ENCODE peak calls at places on chromosomes 4 and X, in five cellular contexts. One of them, this sample, is unnamed.

GRCh38 chr4:44145868-44146267 is 302.7 kb downstream of the KCTD8 start:
- DNase-seq in PC-3: peak
- DNase-seq in fibroblast of mammary gland: peak
- DNase-seq in brain microvascular endothelial cell: peak
- DNase-seq in fibroblast of lung: peak
- DNase-seq in this sample: peak

GRCh38 chr4:87071401-87071800 is 136.6 kb downstream of the AFF1 start:
- DNase-seq in PC-3: no peak
- DNase-seq in fibroblast of mammary gland: no peak
- DNase-seq in brain microvascular endothelial cell: no peak
- DNase-seq in fibroblast of lung: no peak
- DNase-seq in this sample: no peak

GRCh38 chr4:115675721-115676120 is 562.3 kb upstream of the NDST4 start:
- DNase-seq in PC-3: no peak
- DNase-seq in fibroblast of mammary gland: peak
- DNase-seq in brain microvascular endothelial cell: no peak
- DNase-seq in fibroblast of lung: peak
- DNase-seq in this sample: no peak

GRCh38 chr4:9608300-9608699 is 164.1 kb downstream of the DEFB131A start:
- DNase-seq in PC-3: no peak
- DNase-seq in fibroblast of mammary gland: no peak
- DNase-seq in brain microvascular endothelial cell: no peak
- DNase-seq in fibroblast of lung: no peak
- DNase-seq in this sample: no peak

GRCh38 chrX:11386001-11386523 is 92.8 kb downstream of the AMELX start:
- DNase-seq in PC-3: peak
- DNase-seq in fibroblast of mammary gland: peak
- DNase-seq in brain microvascular endothelial cell: peak
- DNase-seq in fibroblast of lung: peak
- DNase-seq in this sample: peak

GRCh38 chr4:105994061-105994460 is 98.8 kb downstream of the NPNT start:
- DNase-seq in PC-3: no peak
- DNase-seq in fibroblast of mammary gland: no peak
- DNase-seq in brain microvascular endothelial cell: no peak
- DNase-seq in fibroblast of lung: no peak
- DNase-seq in this sample: no peak

GRCh38 chr4:72604324-72604723 is 35.3 kb upstream of the ADAMTS3 start:
- DNase-seq in PC-3: peak
- DNase-seq in fibroblast of mammary gland: peak
- DNase-seq in brain microvascular endothelial cell: peak
- DNase-seq in fibroblast of lung: peak
- DNase-seq in this sample: peak

GRCh38 chr4:13851541-13851940 is 224.0 kb upstream of the BOD1L1 start:
- DNase-seq in PC-3: no peak
- DNase-seq in fibroblast of mammary gland: no peak
- DNase-seq in brain microvascular endothelial cell: no peak
- DNase-seq in fibroblast of lung: no peak
- DNase-seq in this sample: no peak

GRCh38 chrX:15747626-15748173 is 9.6 kb downstream of the CA5B start:
- DNase-seq in PC-3: no peak
- DNase-seq in fibroblast of mammary gland: no peak
- DNase-seq in brain microvascular endothelial cell: no peak
- DNase-seq in fibroblast of lung: no peak
- DNase-seq in this sample: no peak

GRCh38 chrX:17474892-17475291 is 99.9 kb downstream of the NHS start:
- DNase-seq in PC-3: peak
- DNase-seq in fibroblast of mammary gland: peak
- DNase-seq in brain microvascular endothelial cell: peak
- DNase-seq in fibroblast of lung: peak
- DNase-seq in this sample: peak

GRCh38 chr4:140156529-140157171 is 2.7 kb upstream of the MAML3 start:
- DNase-seq in PC-3: no peak
- DNase-seq in fibroblast of mammary gland: no peak
- DNase-seq in brain microvascular endothelial cell: no peak
- DNase-seq in fibroblast of lung: no peak
- DNase-seq in this sample: no peak

GRCh38 chr4:148215202-148215601 is 227.0 kb downstream of the NR3C2 start:
- DNase-seq in PC-3: no peak
- DNase-seq in fibroblast of mammary gland: no peak
- DNase-seq in brain microvascular endothelial cell: no peak
- DNase-seq in fibroblast of lung: no peak
- DNase-seq in this sample: no peak

GRCh38 chrX:545488-545887 is 85.1 kb upstream of the SHOX start:
- DNase-seq in PC-3: no peak
- DNase-seq in fibroblast of mammary gland: peak
- DNase-seq in brain microvascular endothelial cell: no peak
- DNase-seq in fibroblast of lung: no peak
- DNase-seq in this sample: no peak

GRCh38 chrX:151790421-151791160 is 56.0 kb downstream of the CNGA2 start:
- DNase-seq in PC-3: no peak
- DNase-seq in fibroblast of mammary gland: no peak
- DNase-seq in brain microvascular endothelial cell: no peak
- DNase-seq in fibroblast of lung: peak
- DNase-seq in this sample: no peak

GRCh38 chr4:123631699-123632098 is 235.1 kb downstream of the SPRY1 start:
- DNase-seq in PC-3: peak
- DNase-seq in fibroblast of mammary gland: peak
- DNase-seq in brain microvascular endothelial cell: no peak
- DNase-seq in fibroblast of lung: peak
- DNase-seq in this sample: peak

GRCh38 chrX:132876509-132876837 is 82.0 kb downstream of the HS6ST2 start:
- DNase-seq in PC-3: no peak
- DNase-seq in fibroblast of mammary gland: no peak
- DNase-seq in brain microvascular endothelial cell: no peak
- DNase-seq in fibroblast of lung: peak
- DNase-seq in this sample: no peak

GRCh38 chr4:84024405-84024804 is 474.7 kb downstream of the NKX6-1 start:
- DNase-seq in PC-3: no peak
- DNase-seq in fibroblast of mammary gland: no peak
- DNase-seq in brain microvascular endothelial cell: no peak
- DNase-seq in fibroblast of lung: no peak
- DNase-seq in this sample: no peak

GRCh38 chr4:97646997-97647396 is 496.3 kb downstream of the STPG2 start:
- DNase-seq in PC-3: peak
- DNase-seq in fibroblast of mammary gland: peak
- DNase-seq in brain microvascular endothelial cell: peak
- DNase-seq in fibroblast of lung: peak
- DNase-seq in this sample: peak

GRCh38 chrX:28398352-28398751 is 188.9 kb upstream of the IL1RAPL1 start:
- DNase-seq in PC-3: peak
- DNase-seq in fibroblast of mammary gland: no peak
- DNase-seq in brain microvascular endothelial cell: no peak
- DNase-seq in fibroblast of lung: no peak
- DNase-seq in this sample: no peak

GRCh38 chr4:185127021-185127925 is 15.8 kb upstream of the SLC25A4 start:
- DNase-seq in PC-3: no peak
- DNase-seq in fibroblast of mammary gland: no peak
- DNase-seq in brain microvascular endothelial cell: no peak
- DNase-seq in fibroblast of lung: peak
- DNase-seq in this sample: no peak

GRCh38 chr4:8269535-8270417 is at the start of gene HTRA3:
- DNase-seq in PC-3: peak
- DNase-seq in fibroblast of mammary gland: no peak
- DNase-seq in brain microvascular endothelial cell: no peak
- DNase-seq in fibroblast of lung: peak
- DNase-seq in this sample: peak

GRCh38 chrX:12378706-12379105 is 240.4 kb downstream of the FRMPD4 start:
- DNase-seq in PC-3: no peak
- DNase-seq in fibroblast of mammary gland: no peak
- DNase-seq in brain microvascular endothelial cell: no peak
- DNase-seq in fibroblast of lung: peak
- DNase-seq in this sample: peak

GRCh38 chrX:30246769-30247489 is at the start of gene MAGEB1:
- DNase-seq in PC-3: no peak
- DNase-seq in fibroblast of mammary gland: no peak
- DNase-seq in brain microvascular endothelial cell: no peak
- DNase-seq in fibroblast of lung: no peak
- DNase-seq in this sample: no peak

GRCh38 chr4:164716901-164717300 is 37.0 kb upstream of the SMIM31 start:
- DNase-seq in PC-3: no peak
- DNase-seq in fibroblast of mammary gland: peak
- DNase-seq in brain microvascular endothelial cell: no peak
- DNase-seq in fibroblast of lung: no peak
- DNase-seq in this sample: no peak
- TF ChIP-seq CTCF in PC-3: peak
- TF ChIP-seq CTCF in fibroblast of mammary gland: no peak
- TF ChIP-seq CTCF in brain microvascular endothelial cell: peak
- TF ChIP-seq CTCF in fibroblast of lung: no peak
- TF ChIP-seq CTCF in this sample: no peak

GRCh38 chr4:155673453-155673979 is 6.9 kb downstream of the GUCY1A1 start:
- DNase-seq in PC-3: no peak
- DNase-seq in fibroblast of mammary gland: no peak
- DNase-seq in brain microvascular endothelial cell: no peak
- DNase-seq in fibroblast of lung: no peak
- DNase-seq in this sample: no peak

GRCh38 chr4:155678011-155678410 is 11.4 kb downstream of the GUCY1A1 start:
- DNase-seq in PC-3: no peak
- DNase-seq in fibroblast of mammary gland: no peak
- DNase-seq in brain microvascular endothelial cell: no peak
- DNase-seq in fibroblast of lung: no peak
- DNase-seq in this sample: no peak

GRCh38 chr4:155674669-155675071 is 8.0 kb downstream of the GUCY1A1 start:
- DNase-seq in PC-3: peak
- DNase-seq in fibroblast of mammary gland: no peak
- DNase-seq in brain microvascular endothelial cell: no peak
- DNase-seq in fibroblast of lung: no peak
- DNase-seq in this sample: no peak

GRCh38 chr4:155675709-155676429 is 9.2 kb downstream of the GUCY1A1 start:
- DNase-seq in PC-3: peak
- DNase-seq in fibroblast of mammary gland: no peak
- DNase-seq in brain microvascular endothelial cell: no peak
- DNase-seq in fibroblast of lung: no peak
- DNase-seq in this sample: peak

GRCh38 chr4:155676430-155676825 is 9.8 kb downstream of the GUCY1A1 start:
- DNase-seq in PC-3: no peak
- DNase-seq in fibroblast of mammary gland: no peak
- DNase-seq in brain microvascular endothelial cell: no peak
- DNase-seq in fibroblast of lung: peak
- DNase-seq in this sample: no peak
- H3K4me3 ChIP-seq in PC-3: no peak
- H3K4me3 ChIP-seq in fibroblast of mammary gland: no peak
- H3K4me3 ChIP-seq in brain microvascular endothelial cell: no peak
- H3K4me3 ChIP-seq in fibroblast of lung: no peak
- H3K4me3 ChIP-seq in this sample: no peak

DNA sequence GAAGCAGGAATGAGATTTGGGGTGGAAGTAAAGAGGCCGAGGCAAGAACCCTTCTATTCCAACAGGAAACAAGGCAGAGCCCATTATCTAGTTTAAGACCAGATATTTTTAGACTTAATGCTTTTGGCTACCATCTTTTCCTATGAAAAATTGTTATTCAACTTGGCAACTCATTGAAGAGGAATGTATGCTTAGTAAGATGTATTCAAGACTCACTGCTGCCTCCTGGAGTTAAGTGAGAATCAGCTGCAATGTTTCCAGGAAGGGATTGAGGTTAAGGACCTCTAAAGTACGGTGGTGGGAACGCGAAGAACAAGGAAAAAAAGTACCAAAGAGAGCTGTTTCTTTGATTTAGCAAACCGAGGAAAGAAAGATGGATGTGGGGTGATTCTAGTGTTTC is 89.1 kb downstream of the RAPGEF2 start:
- DNase-seq in PC-3: peak
- DNase-seq in fibroblast of mammary gland: peak
- DNase-seq in brain microvascular endothelial cell: peak
- DNase-seq in fibroblast of lung: peak
- DNase-seq in this sample: peak
- TF ChIP-seq CTCF in PC-3: peak
- TF ChIP-seq CTCF in fibroblast of mammary gland: peak
- TF ChIP-seq CTCF in brain microvascular endothelial cell: peak
- TF ChIP-seq CTCF in fibroblast of lung: peak
- TF ChIP-seq CTCF in this sample: peak

DNA sequence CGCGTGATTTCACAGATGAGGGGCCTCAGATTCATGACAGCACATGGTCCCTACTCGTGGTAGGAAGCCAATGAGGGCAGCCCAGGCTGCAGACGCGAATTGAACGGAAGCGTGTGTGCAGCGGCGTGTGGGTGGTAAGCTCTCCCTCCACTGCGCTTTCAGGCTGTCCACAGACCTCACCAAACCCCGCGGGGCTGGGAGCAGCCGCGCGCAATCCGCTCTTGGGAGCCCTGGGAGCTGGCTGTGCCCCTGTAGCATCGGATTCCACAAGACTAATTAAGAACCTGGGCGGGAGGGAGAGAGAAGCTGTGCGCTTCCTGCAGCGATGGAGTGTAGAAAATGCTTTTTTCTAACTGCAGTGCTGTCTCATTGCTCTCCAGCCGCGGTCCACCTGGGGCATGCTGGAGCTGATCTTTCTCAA is 134.9 kb downstream of the STOX2 start:
- DNase-seq in PC-3: no peak
- DNase-seq in fibroblast of mammary gland: peak
- DNase-seq in brain microvascular endothelial cell: no peak
- DNase-seq in fibroblast of lung: no peak
- DNase-seq in this sample: peak
- H3K4me3 ChIP-seq in PC-3: no peak
- H3K4me3 ChIP-seq in fibroblast of mammary gland: no peak
- H3K4me3 ChIP-seq in brain microvascular endothelial cell: peak
- H3K4me3 ChIP-seq in fibroblast of lung: peak
- H3K4me3 ChIP-seq in this sample: no peak

DNA sequence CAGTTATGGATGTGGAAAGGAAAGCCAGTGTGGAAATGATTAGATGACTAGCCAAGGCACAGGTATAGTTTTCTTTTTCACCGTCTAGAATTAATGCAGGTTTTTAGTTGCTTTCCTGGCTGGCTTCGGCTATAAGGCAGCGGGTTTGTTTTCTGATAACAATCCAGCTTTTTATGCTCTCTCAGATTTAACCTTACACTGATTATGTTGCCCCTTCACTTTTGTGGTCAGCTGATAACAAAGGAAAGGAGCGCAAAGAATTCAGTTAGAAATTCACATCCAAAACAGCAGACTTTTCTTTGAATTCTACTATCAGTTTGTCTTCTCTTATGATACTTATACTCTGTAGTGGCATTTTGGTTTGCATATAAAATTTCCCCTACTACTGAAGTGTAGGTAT is 94.2 kb upstream of the CENPE start:
- DNase-seq in PC-3: no peak
- DNase-seq in fibroblast of mammary gland: no peak
- DNase-seq in brain microvascular endothelial cell: no peak
- DNase-seq in fibroblast of lung: no peak
- DNase-seq in this sample: no peak
- TF ChIP-seq CTCF in PC-3: no peak
- TF ChIP-seq CTCF in fibroblast of mammary gland: no peak
- TF ChIP-seq CTCF in brain microvascular endothelial cell: no peak
- TF ChIP-seq CTCF in fibroblast of lung: no peak
- TF ChIP-seq CTCF in this sample: no peak

DNA sequence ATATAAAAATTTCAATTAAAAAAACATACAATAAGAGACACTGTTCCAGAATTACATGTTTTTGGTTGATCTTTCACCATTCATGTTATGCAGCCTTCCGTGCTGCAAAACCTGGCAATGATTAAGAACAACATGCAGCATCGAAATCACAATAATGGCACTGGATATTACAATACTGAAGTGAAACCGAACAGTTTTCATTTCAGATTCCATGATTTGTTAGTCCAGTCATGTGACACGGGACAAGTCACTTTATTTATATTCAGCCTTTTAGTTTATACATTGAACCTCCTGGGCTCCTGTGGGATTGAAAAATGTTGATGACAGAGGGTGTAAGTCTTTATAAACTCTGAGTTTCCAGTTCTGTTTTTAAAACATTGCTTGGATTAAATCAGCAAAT is 142.5 kb upstream of the TTC29 start:
- DNase-seq in PC-3: no peak
- DNase-seq in fibroblast of mammary gland: peak
- DNase-seq in brain microvascular endothelial cell: no peak
- DNase-seq in fibroblast of lung: no peak
- DNase-seq in this sample: no peak
- H3K4me3 ChIP-seq in PC-3: no peak
- H3K4me3 ChIP-seq in fibroblast of mammary gland: no peak
- H3K4me3 ChIP-seq in brain microvascular endothelial cell: no peak
- H3K4me3 ChIP-seq in fibroblast of lung: peak
- H3K4me3 ChIP-seq in this sample: no peak